ENCODE peak calls at places on chromosomes 7 and 10, in six cellular contexts. One of them, this sample, is unnamed.
A peak's percentile ranks its signal among the peaks of the same experiment; 100 is the strongest.

GRCh38 chr10:79027147-79028055 is 41.4 kb upstream of the ZMIZ1 start:
- DNase-seq in GM23338: no peak
- DNase-seq in HL-60: no peak
- DNase-seq in upper lobe of right lung: peak; percentile 55
- DNase-seq in body of pancreas: peak; percentile 21
- DNase-seq in CD4-positive, CD25-positive, alpha-beta regulatory T cell: no peak
- DNase-seq in this sample: peak; percentile 64

GRCh38 chr7:76358478-76359110 is at the start of gene YWHAG:
- DNase-seq in GM23338: peak; percentile 86
- DNase-seq in HL-60: peak; percentile 85
- DNase-seq in upper lobe of right lung: peak; percentile 95
- DNase-seq in body of pancreas: peak; percentile 91
- DNase-seq in CD4-positive, CD25-positive, alpha-beta regulatory T cell: peak; percentile 90
- DNase-seq in this sample: peak; percentile 94

GRCh38 chr7:122756860-122757259 is 54.1 kb upstream of the RNF148 start:
- DNase-seq in GM23338: no peak
- DNase-seq in HL-60: no peak
- DNase-seq in upper lobe of right lung: no peak
- DNase-seq in body of pancreas: no peak
- DNase-seq in CD4-positive, CD25-positive, alpha-beta regulatory T cell: no peak
- DNase-seq in this sample: no peak

GRCh38 chr10:3660753-3661152 is 124.3 kb downstream of the KLF6 start:
- DNase-seq in GM23338: no peak
- DNase-seq in HL-60: no peak
- DNase-seq in upper lobe of right lung: no peak
- DNase-seq in body of pancreas: no peak
- DNase-seq in CD4-positive, CD25-positive, alpha-beta regulatory T cell: no peak
- DNase-seq in this sample: no peak

GRCh38 chr10:132360766-132361447 is 28.9 kb downstream of the LRRC27 start:
- DNase-seq in GM23338: peak; percentile 81
- DNase-seq in HL-60: no peak
- DNase-seq in upper lobe of right lung: peak; percentile 68
- DNase-seq in body of pancreas: no peak
- DNase-seq in CD4-positive, CD25-positive, alpha-beta regulatory T cell: no peak
- DNase-seq in this sample: no peak

GRCh38 chr10:112515126-112515525 is 68.1 kb downstream of the VTI1A start:
- DNase-seq in GM23338: no peak
- DNase-seq in HL-60: no peak
- DNase-seq in upper lobe of right lung: no peak
- DNase-seq in body of pancreas: no peak
- DNase-seq in CD4-positive, CD25-positive, alpha-beta regulatory T cell: no peak
- DNase-seq in this sample: no peak

GRCh38 chr7:142603870-142604448 is 145.3 kb upstream of the PRSS1 start:
- DNase-seq in GM23338: peak; percentile 81
- DNase-seq in HL-60: peak; percentile 10
- DNase-seq in upper lobe of right lung: no peak
- DNase-seq in body of pancreas: peak; percentile 64
- DNase-seq in CD4-positive, CD25-positive, alpha-beta regulatory T cell: peak; percentile 76
- DNase-seq in this sample: no peak

GRCh38 chr10:128287099-128287498 is 160.9 kb upstream of the MKI67 start:
- DNase-seq in GM23338: no peak
- DNase-seq in HL-60: no peak
- DNase-seq in upper lobe of right lung: no peak
- DNase-seq in body of pancreas: no peak
- DNase-seq in CD4-positive, CD25-positive, alpha-beta regulatory T cell: no peak
- DNase-seq in this sample: no peak

GRCh38 chr7:135827391-135827790 is 78.8 kb upstream of the FAM180A start:
- DNase-seq in GM23338: no peak
- DNase-seq in HL-60: no peak
- DNase-seq in upper lobe of right lung: no peak
- DNase-seq in body of pancreas: no peak
- DNase-seq in CD4-positive, CD25-positive, alpha-beta regulatory T cell: no peak
- DNase-seq in this sample: no peak

GRCh38 chr7:38833329-38833728 is 75.7 kb downstream of the VPS41 start:
- DNase-seq in GM23338: no peak
- DNase-seq in HL-60: no peak
- DNase-seq in upper lobe of right lung: no peak
- DNase-seq in body of pancreas: no peak
- DNase-seq in CD4-positive, CD25-positive, alpha-beta regulatory T cell: no peak
- DNase-seq in this sample: no peak

GRCh38 chr10:53314856-53315255 is 542.3 kb upstream of the MBL2 start:
- DNase-seq in GM23338: peak; percentile 8
- DNase-seq in HL-60: no peak
- DNase-seq in upper lobe of right lung: no peak
- DNase-seq in body of pancreas: no peak
- DNase-seq in CD4-positive, CD25-positive, alpha-beta regulatory T cell: no peak
- DNase-seq in this sample: no peak

GRCh38 chr7:422886-423225 is 96.8 kb downstream of the PDGFA start:
- DNase-seq in GM23338: no peak
- DNase-seq in HL-60: no peak
- DNase-seq in upper lobe of right lung: no peak
- DNase-seq in body of pancreas: no peak
- DNase-seq in CD4-positive, CD25-positive, alpha-beta regulatory T cell: no peak
- DNase-seq in this sample: no peak

GRCh38 chr10:118737594-118738302 is 17.0 kb downstream of the CACUL1 start:
- DNase-seq in GM23338: no peak
- DNase-seq in HL-60: no peak
- DNase-seq in upper lobe of right lung: no peak
- DNase-seq in body of pancreas: no peak
- DNase-seq in CD4-positive, CD25-positive, alpha-beta regulatory T cell: no peak
- DNase-seq in this sample: no peak

DNA sequence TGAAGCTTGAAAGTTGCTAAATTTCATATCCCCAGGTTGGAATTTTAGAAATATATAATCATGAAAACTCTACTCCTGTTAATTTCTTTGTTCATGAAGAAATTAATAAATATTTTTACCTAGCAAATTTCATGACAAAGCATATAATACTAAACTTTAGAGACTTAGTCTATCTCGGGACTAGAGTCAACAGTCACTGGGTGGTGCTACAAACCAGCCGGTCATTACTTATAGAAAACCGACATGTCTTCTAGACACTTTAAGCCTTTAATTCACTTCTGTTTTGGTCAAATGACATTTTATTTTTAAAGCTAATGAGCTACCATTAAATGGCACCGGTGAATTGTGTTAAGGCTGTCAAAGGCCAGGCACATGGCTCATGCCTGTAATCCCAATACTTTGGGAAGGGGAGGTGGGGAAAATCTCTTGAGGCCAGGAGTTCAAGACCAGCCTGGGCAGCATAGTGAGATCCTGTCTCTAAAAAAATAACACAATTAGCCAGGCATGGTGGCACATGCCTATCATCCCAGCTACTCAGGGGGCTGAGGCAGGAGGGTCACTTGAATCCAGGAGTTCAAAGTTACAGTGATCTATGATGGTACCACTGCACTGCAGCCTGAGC is 270.1 kb downstream of the CACNA2D1 start:
- DNase-seq in GM23338: no peak
- DNase-seq in HL-60: no peak
- DNase-seq in upper lobe of right lung: no peak
- DNase-seq in body of pancreas: no peak
- DNase-seq in CD4-positive, CD25-positive, alpha-beta regulatory T cell: no peak
- DNase-seq in this sample: no peak
- H3K27ac ChIP-seq in GM23338: no peak overlapping the region
- H3K27ac ChIP-seq in HL-60: no peak overlapping the region
- H3K27ac ChIP-seq in upper lobe of right lung: no peak overlapping the region
- H3K27ac ChIP-seq in body of pancreas: no peak overlapping the region
- H3K27ac ChIP-seq in CD4-positive, CD25-positive, alpha-beta regulatory T cell: no peak overlapping the region
- H3K27ac ChIP-seq in this sample: no peak overlapping the region

GRCh38 chr10:104284783-104285182 is 15.8 kb downstream of the GSTO2 start:
- DNase-seq in GM23338: no peak
- DNase-seq in HL-60: no peak
- DNase-seq in upper lobe of right lung: no peak
- DNase-seq in body of pancreas: no peak
- DNase-seq in CD4-positive, CD25-positive, alpha-beta regulatory T cell: no peak
- DNase-seq in this sample: no peak

GRCh38 chr10:104293021-104293420 is 24.0 kb downstream of the GSTO2 start:
- DNase-seq in GM23338: no peak
- DNase-seq in HL-60: no peak
- DNase-seq in upper lobe of right lung: no peak
- DNase-seq in body of pancreas: no peak
- DNase-seq in CD4-positive, CD25-positive, alpha-beta regulatory T cell: no peak
- DNase-seq in this sample: no peak

GRCh38 chr10:104291439-104291951 is 22.5 kb downstream of the GSTO2 start:
- DNase-seq in GM23338: peak; percentile 95
- DNase-seq in HL-60: peak; percentile 76
- DNase-seq in upper lobe of right lung: peak; percentile 94
- DNase-seq in body of pancreas: peak; percentile 89
- DNase-seq in CD4-positive, CD25-positive, alpha-beta regulatory T cell: peak; percentile 88
- DNase-seq in this sample: peak; percentile 91

GRCh38 chr10:104286939-104287338 is 18.0 kb downstream of the GSTO2 start:
- DNase-seq in GM23338: no peak
- DNase-seq in HL-60: no peak
- DNase-seq in upper lobe of right lung: no peak
- DNase-seq in body of pancreas: no peak
- DNase-seq in CD4-positive, CD25-positive, alpha-beta regulatory T cell: no peak
- DNase-seq in this sample: no peak

DNA sequence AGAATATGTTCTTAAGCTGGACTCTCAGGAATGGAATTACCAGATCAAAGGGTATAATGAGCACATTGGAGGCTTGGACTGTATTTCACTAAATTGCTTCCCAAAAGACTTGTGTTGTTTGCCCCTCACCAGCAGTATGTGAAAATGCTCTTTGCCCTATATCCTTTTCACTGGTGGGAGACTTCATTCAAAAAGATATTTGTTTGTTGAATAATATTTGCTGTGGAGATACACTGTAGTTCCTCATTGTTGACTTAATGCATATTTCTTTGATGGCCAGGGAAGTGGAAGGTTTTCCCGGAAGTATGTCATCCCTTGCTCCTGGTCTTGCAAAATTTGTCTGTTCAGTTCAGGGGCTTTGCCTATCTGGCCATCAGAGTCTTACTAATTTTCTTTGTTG is 19.4 kb downstream of the GSTO2 start:
- DNase-seq in GM23338: no peak
- DNase-seq in HL-60: no peak
- DNase-seq in upper lobe of right lung: no peak
- DNase-seq in body of pancreas: no peak
- DNase-seq in CD4-positive, CD25-positive, alpha-beta regulatory T cell: no peak
- DNase-seq in this sample: no peak
- H3K27ac ChIP-seq in GM23338: no peak overlapping the region
- H3K27ac ChIP-seq in HL-60: no peak overlapping the region
- H3K27ac ChIP-seq in upper lobe of right lung: no peak overlapping the region
- H3K27ac ChIP-seq in body of pancreas: no peak overlapping the region
- H3K27ac ChIP-seq in CD4-positive, CD25-positive, alpha-beta regulatory T cell: no peak overlapping the region
- H3K27ac ChIP-seq in this sample: no peak overlapping the region

GRCh38 chr7:20408467-20408826 is 77.7 kb downstream of the ITGB8 start:
- DNase-seq in GM23338: no peak
- DNase-seq in HL-60: no peak
- DNase-seq in upper lobe of right lung: no peak
- DNase-seq in body of pancreas: peak; percentile 27
- DNase-seq in CD4-positive, CD25-positive, alpha-beta regulatory T cell: no peak
- DNase-seq in this sample: no peak
- H3K27ac ChIP-seq in GM23338: no peak overlapping the region
- H3K27ac ChIP-seq in HL-60: no peak overlapping the region
- H3K27ac ChIP-seq in upper lobe of right lung: peak overlapping the region; percentile 33
- H3K27ac ChIP-seq in body of pancreas: peak overlapping the region; percentile 55
- H3K27ac ChIP-seq in CD4-positive, CD25-positive, alpha-beta regulatory T cell: no peak overlapping the region
- H3K27ac ChIP-seq in this sample: peak overlapping the region; percentile 52

GRCh38 chr7:66668677-66669076 is 40.0 kb downstream of the KCTD7 start:
- DNase-seq in GM23338: no peak
- DNase-seq in HL-60: no peak
- DNase-seq in upper lobe of right lung: no peak
- DNase-seq in body of pancreas: no peak
- DNase-seq in CD4-positive, CD25-positive, alpha-beta regulatory T cell: no peak
- DNase-seq in this sample: no peak
- H3K27ac ChIP-seq in GM23338: no peak overlapping the region
- H3K27ac ChIP-seq in HL-60: no peak overlapping the region
- H3K27ac ChIP-seq in upper lobe of right lung: no peak overlapping the region
- H3K27ac ChIP-seq in body of pancreas: no peak overlapping the region
- H3K27ac ChIP-seq in CD4-positive, CD25-positive, alpha-beta regulatory T cell: no peak overlapping the region
- H3K27ac ChIP-seq in this sample: no peak overlapping the region

DNA sequence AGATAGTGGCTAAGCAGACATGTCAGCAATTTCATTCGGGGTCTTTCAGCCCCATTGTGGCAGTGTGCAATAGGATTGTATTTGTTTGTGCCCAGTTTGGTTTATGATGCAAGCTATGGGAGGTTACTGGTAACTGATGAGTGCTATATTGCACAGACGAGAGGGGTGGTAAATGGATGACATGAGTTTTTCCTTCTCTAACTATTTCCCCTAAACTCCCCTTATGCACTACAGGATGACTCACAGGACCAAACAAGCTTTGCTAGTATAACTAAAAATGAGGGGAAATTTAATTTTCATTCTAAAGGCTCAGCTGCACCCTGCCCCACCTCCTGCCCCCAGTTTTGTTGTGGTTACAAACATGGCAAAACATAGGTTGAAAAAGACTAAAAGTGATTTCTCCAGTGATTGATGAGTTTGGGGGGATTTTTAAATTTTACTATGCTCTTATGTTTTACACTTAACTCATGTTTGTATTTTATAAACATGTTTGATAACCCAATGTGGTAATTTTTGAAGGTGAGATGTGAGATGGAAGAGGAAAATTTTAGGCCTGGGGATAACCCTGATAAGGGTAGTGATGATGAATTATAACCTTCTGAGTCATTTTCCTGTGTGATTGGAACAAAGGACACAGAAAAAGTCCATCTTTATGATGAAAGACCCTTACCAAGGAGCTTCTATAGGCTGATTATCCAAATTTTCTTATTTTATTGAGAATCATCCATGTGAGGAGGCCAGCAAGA is 60.8 kb upstream of the NAMPT start:
- DNase-seq in GM23338: no peak
- DNase-seq in HL-60: no peak
- DNase-seq in upper lobe of right lung: no peak
- DNase-seq in body of pancreas: no peak
- DNase-seq in CD4-positive, CD25-positive, alpha-beta regulatory T cell: peak; percentile 3
- DNase-seq in this sample: no peak
- H3K27ac ChIP-seq in GM23338: no peak overlapping the region
- H3K27ac ChIP-seq in HL-60: peak overlapping the region; percentile 67
- H3K27ac ChIP-seq in upper lobe of right lung: peak overlapping the region; percentile 72
- H3K27ac ChIP-seq in body of pancreas: no peak overlapping the region
- H3K27ac ChIP-seq in CD4-positive, CD25-positive, alpha-beta regulatory T cell: peak overlapping the region; percentile 88
- H3K27ac ChIP-seq in this sample: no peak overlapping the region

GRCh38 chr7:108289852-108290251 is 159.7 kb upstream of the LAMB4 start:
- DNase-seq in GM23338: no peak
- DNase-seq in HL-60: no peak
- DNase-seq in upper lobe of right lung: no peak
- DNase-seq in body of pancreas: no peak
- DNase-seq in CD4-positive, CD25-positive, alpha-beta regulatory T cell: no peak
- DNase-seq in this sample: no peak
- H3K27ac ChIP-seq in GM23338: no peak overlapping the region
- H3K27ac ChIP-seq in HL-60: no peak overlapping the region
- H3K27ac ChIP-seq in upper lobe of right lung: no peak overlapping the region
- H3K27ac ChIP-seq in body of pancreas: no peak overlapping the region
- H3K27ac ChIP-seq in CD4-positive, CD25-positive, alpha-beta regulatory T cell: no peak overlapping the region
- H3K27ac ChIP-seq in this sample: no peak overlapping the region

DNA sequence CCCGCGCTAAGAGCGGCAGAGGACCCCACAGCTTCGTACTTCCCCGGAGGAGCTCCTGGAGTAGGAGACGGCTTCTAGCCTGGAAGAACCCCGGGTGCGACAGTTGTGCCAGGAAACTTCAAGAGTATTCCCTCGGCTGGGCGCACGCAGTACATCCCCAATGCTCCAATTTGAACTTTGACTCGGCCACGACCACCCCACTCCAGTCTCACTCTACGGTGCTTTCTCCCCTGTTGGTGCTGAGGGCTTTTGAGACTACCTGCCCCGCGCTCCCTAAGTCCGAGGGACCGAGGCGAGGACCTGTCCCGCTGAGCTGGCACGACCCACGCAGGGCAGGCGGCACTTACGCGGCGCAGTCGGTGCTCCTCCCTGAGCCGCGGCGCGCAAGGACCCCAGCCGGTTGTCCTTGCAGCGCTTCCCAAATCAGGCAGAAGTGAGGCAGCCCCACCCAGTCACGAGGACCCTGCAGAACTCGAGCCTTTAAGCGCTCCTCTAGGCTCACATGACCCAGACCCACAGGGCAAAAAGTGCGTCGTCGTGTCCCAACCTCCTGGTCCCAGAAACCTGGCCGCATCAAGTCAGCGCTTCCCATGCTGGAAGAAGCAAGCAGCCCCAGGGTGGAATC is at the start of gene CPVL:
- DNase-seq in GM23338: peak; percentile 76
- DNase-seq in HL-60: peak; percentile 26
- DNase-seq in upper lobe of right lung: peak; percentile 81
- DNase-seq in body of pancreas: peak; percentile 69
- DNase-seq in CD4-positive, CD25-positive, alpha-beta regulatory T cell: no peak
- DNase-seq in this sample: no peak
- H3K27ac ChIP-seq in GM23338: no peak within 1 kb of the TSS
- H3K27ac ChIP-seq in HL-60: no peak within 1 kb of the TSS
- H3K27ac ChIP-seq in upper lobe of right lung: peak within 1 kb of the TSS; percentile 42
- H3K27ac ChIP-seq in body of pancreas: no peak within 1 kb of the TSS
- H3K27ac ChIP-seq in CD4-positive, CD25-positive, alpha-beta regulatory T cell: no peak within 1 kb of the TSS
- H3K27ac ChIP-seq in this sample: peak within 1 kb of the TSS; percentile 58